ENCODE peak calls at places on chromosomes 1 and 21, in four cellular contexts. V is fibroblast of mammary gland, B is pancreas, W is tibial nerve. X is an unnamed sample.

GRCh38 chr1:232033285-232033684 is 406.7 kb downstream of the DISC1 start:
- DNase-seq in V (no peak), B (no peak), W (no peak), X (no peak)

GRCh38 chr1:226215239-226215638 is 8.2 kb upstream of the MIXL1 start:
- DNase-seq in V (no peak), B (no peak), W (no peak), X (no peak)

GRCh38 chr1:54135436-54136120 is 17.2 kb downstream of the CDCP2 start:
- DNase-seq in V (no peak), W (no peak), B (no peak), X (peak)

GRCh38 chr1:219177363-219177762 is 3.7 kb downstream of the LYPLAL1 start:
- DNase-seq in W (no peak), V (no peak), B (no peak), X (no peak)

GRCh38 chr21:41632748-41633475 is 125.0 kb upstream of the TMPRSS2 start:
- DNase-seq in B (peak), W (no peak), V (no peak), X (no peak)

GRCh38 chr1:17502326-17502778 is 37.1 kb upstream of the ARHGEF10L start:
- DNase-seq in W (peak), V (peak), B (peak), X (peak)

GRCh38 chr1:116990612-116991151 is 10.9 kb upstream of the CD101 start:
- DNase-seq in V (peak), B (peak), W (peak), X (no peak)

GRCh38 chr1:33612877-33613487 is 140.5 kb downstream of the ZSCAN20 start:
- DNase-seq in W (peak), V (peak), B (peak), X (peak)

GRCh38 chr1:36300526-36300925 is 5.6 kb upstream of the SH3D21 start:
- DNase-seq in W (no peak), V (peak), B (no peak), X (no peak)

GRCh38 chr21:36545776-36546511 is 66.0 kb upstream of the CLDN14 start:
- DNase-seq in B (no peak), V (peak), W (no peak), X (no peak)

GRCh38 chr1:68010094-68010493 is 40.3 kb downstream of the DIRAS3 start:
- DNase-seq in W (no peak), V (peak), B (no peak), X (peak)

GRCh38 chr1:233005703-233006102 is 55.3 kb downstream of the NTPCR start:
- DNase-seq in B (no peak), V (peak), W (no peak), X (peak)

GRCh38 chr1:9194024-9194423 is 40.5 kb upstream of the H6PD start:
- DNase-seq in B (no peak), V (peak), W (no peak), X (no peak)

GRCh38 chr1:59063501-59063900 is 233.4 kb upstream of the FGGY start:
- DNase-seq in V (no peak), B (no peak), W (no peak), X (no peak)

GRCh38 chr1:51422367-51423097 is 92.2 kb upstream of the TTC39A start:
- DNase-seq in B (no peak), W (no peak), V (no peak), X (no peak)

GRCh38 chr1:89407355-89407754 is 43.5 kb downstream of the GBP6 start:
- DNase-seq in V (peak), W (no peak), B (no peak), X (peak)

GRCh38 chr1:46532498-46533178 is 18.8 kb downstream of the KNCN start:
- DNase-seq in B (peak), W (peak), V (peak), X (peak)

GRCh38 chr1:20485527-20486456 is at the start of gene CAMK2N1:
- DNase-seq in B (peak), W (no peak), V (peak), X (peak)

GRCh38 chr1:229156819-229157218 is 114.1 kb upstream of the RAB4A start:
- DNase-seq in W (no peak), V (peak), B (peak), X (peak)
- TF ChIP-seq CTCF in W (no peak), V (peak), B (peak), X (peak)

GRCh38 chr1:155196103-155196892 is 11.4 kb downstream of the THBS3 start:
- DNase-seq in W (no peak), B (no peak), V (no peak), X (no peak)
- H3K4me3 ChIP-seq in W (no peak), B (no peak), V (peak), X (no peak)

GRCh38 chr1:1247341-1247913 is 905 bp upstream of the C1QTNF12 start:
- DNase-seq in B (no peak), W (no peak), V (no peak), X (no peak)
- TF ChIP-seq CTCF in B (no peak), W (no peak), V (no peak), X (no peak)

GRCh38 chr1:217274927-217275616 is 355.8 kb downstream of the GPATCH2 start:
- DNase-seq in B (no peak), V (peak), W (no peak), X (peak)

GRCh38 chr1:217272385-217272784 is 358.5 kb downstream of the GPATCH2 start:
- DNase-seq in W (no peak), V (peak), B (no peak), X (peak)

GRCh38 chr1:217273866-217274265 is 357.0 kb downstream of the GPATCH2 start:
- DNase-seq in W (no peak), V (no peak), B (no peak), X (peak)

GRCh38 chr1:217274416-217274815 is 356.5 kb downstream of the GPATCH2 start:
- DNase-seq in W (no peak), V (peak), B (no peak), X (no peak)

DNA sequence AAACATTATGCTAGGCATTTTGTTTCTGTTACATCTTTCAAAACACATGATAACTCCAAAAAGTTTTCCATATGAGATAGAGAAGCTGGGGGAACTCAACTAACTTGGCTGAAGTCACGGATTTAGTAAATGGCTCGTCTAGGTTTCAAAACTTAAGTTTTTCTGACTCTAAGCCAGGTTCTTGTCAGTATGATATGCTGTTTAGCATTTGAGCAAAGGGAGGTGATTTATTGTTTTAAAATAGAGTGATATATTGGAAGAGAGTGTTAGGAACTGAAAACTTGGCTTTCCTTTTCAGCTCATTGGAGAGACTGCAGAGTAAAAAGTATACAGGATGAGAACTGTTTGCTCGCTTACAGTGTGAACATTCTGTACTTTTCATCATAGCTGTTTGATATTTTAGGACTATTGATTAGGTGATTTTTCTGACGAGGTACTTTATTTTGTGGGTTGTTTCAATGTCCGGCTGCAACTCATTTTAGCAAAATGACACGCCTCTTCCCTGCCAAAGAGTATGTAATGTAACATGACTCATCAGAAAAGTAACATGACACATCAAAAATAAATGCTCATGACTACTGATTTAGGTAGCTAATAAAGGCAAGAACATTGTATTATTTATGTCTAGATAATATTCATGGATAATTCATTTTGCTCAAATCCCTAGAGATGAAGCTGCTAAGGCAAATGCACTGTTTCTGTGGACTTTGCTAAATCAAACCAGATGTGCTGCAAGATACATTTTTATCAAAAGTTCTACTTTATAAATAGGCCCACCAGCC is 355.1 kb downstream of the GPATCH2 start:
- DNase-seq in B (no peak), V (peak), W (no peak), X (peak)
- H3K4me3 ChIP-seq in B (no peak), V (no peak), W (no peak), X (no peak)

X was measured in fibroblast of villous mesenchyme.